ENCODE peak calls at places on chromosome 14, in nine cellular contexts. N, D, T, A, S, I, M, X and P are unnamed samples.
A peak's percentile ranks its signal among the peaks of the same experiment; 100 is the strongest.

GRCh38 chr14:57982802-57983201 is 116.9 kb upstream of the SLC35F4 start:
- DNase-seq in N (no peak), D (no peak), T (no peak), A (peak; percentile 69), S (no peak), I (peak; percentile 46), M (no peak), X (no peak), P (no peak)

GRCh38 chr14:56002316-56002715 is 115.9 kb upstream of the PELI2 start:
- DNase-seq in N (no peak), D (no peak), T (peak; percentile 11), A (no peak), S (no peak), I (peak; percentile 14), M (no peak), X (no peak), P (no peak)

GRCh38 chr14:58864751-58865519 is 227.2 kb downstream of the DACT1 start:
- DNase-seq in N (no peak), D (no peak), T (no peak), A (no peak), S (no peak), I (peak; percentile 45), M (no peak), X (no peak), P (no peak)

GRCh38 chr14:93035917-93036651 is 79.6 kb downstream of the ITPK1 start:
- DNase-seq in N (no peak), D (no peak), T (peak; percentile 61), A (peak; percentile 59), S (peak; percentile 45), I (peak; percentile 61), M (peak; percentile 54), X (peak; percentile 33), P (no peak)

GRCh38 chr14:67487937-67488893 is at the start of gene TMEM229B:
- DNase-seq in N (no peak), D (peak; percentile 80), T (no peak), A (peak; percentile 30), S (no peak), I (no peak), M (no peak), X (peak; percentile 29), P (peak; percentile 71)

GRCh38 chr14:90235179-90235976 is 21.0 kb upstream of the PSMC1 start:
- DNase-seq in N (peak; percentile 95), D (peak; percentile 78), T (peak; percentile 65), A (peak; percentile 58), S (peak; percentile 68), I (peak; percentile 67), M (peak; percentile 73), X (peak; percentile 44), P (peak; percentile 71)

GRCh38 chr14:98290596-98290995 is 981.4 kb downstream of the BCL11B start:
- DNase-seq in N (no peak), D (no peak), T (no peak), A (no peak), S (no peak), I (no peak), M (no peak), X (no peak), P (no peak)

GRCh38 chr14:105139831-105140239 is 28.7 kb downstream of the JAG2 start:
- DNase-seq in N (no peak), D (no peak), T (no peak), A (peak; percentile 4), S (no peak), I (no peak), M (no peak), X (no peak), P (peak; percentile 11)

GRCh38 chr14:83960832-83961512 is 1569.0 kb upstream of the FLRT2 start:
- DNase-seq in N (no peak), D (no peak), T (no peak), A (no peak), S (no peak), I (no peak), M (no peak), X (no peak), P (no peak)

GRCh38 chr14:106442857-106443256 is 916.5 kb downstream of the TMEM121 start:
- DNase-seq in N (no peak), D (no peak), T (no peak), A (no peak), S (no peak), I (no peak), M (no peak), X (no peak), P (no peak)

GRCh38 chr14:37469650-37470049 is 125.4 kb downstream of the FOXA1 start:
- DNase-seq in N (no peak), D (no peak), T (no peak), A (no peak), S (no peak), I (no peak), M (no peak), X (no peak), P (no peak)

GRCh38 chr14:34733245-34733644 is 18.9 kb upstream of the CFL2 start:
- DNase-seq in N (no peak), D (no peak), T (no peak), A (no peak), S (no peak), I (no peak), M (no peak), X (no peak), P (no peak)

GRCh38 chr14:32329146-32329545 is at the start of gene AKAP6:
- DNase-seq in N (no peak), D (no peak), T (no peak), A (no peak), S (peak; percentile 72), I (no peak), M (peak; percentile 10), X (no peak), P (no peak)

GRCh38 chr14:95901014-95901413 is 24.4 kb downstream of the TUNAR start:
- DNase-seq in N (no peak), D (no peak), T (no peak), A (no peak), S (no peak), I (no peak), M (no peak), X (no peak), P (no peak)

GRCh38 chr14:32593290-32593942 is 264.3 kb downstream of the AKAP6 start:
- DNase-seq in N (no peak), D (no peak), T (peak; percentile 12), A (no peak), S (no peak), I (no peak), M (no peak), X (no peak), P (no peak)

GRCh38 chr14:54702014-54702491 is 135.1 kb downstream of the SAMD4A start:
- DNase-seq in N (no peak), D (no peak), T (no peak), A (no peak), S (no peak), I (no peak), M (no peak), X (no peak), P (no peak)

GRCh38 chr14:37091651-37092050 is 80.8 kb downstream of the SLC25A21 start:
- DNase-seq in N (no peak), D (no peak), T (no peak), A (no peak), S (no peak), I (no peak), M (no peak), X (no peak), P (no peak)

GRCh38 chr14:90384543-90384911 is 12.3 kb upstream of the CALM1 start:
- DNase-seq in N (no peak), D (no peak), T (no peak), A (no peak), S (no peak), I (no peak), M (no peak), X (no peak), P (no peak)

GRCh38 chr14:30272848-30273563 is 286.0 kb upstream of the G2E3 start:
- DNase-seq in N (no peak), D (no peak), T (no peak), A (no peak), S (peak; percentile 14), I (no peak), M (no peak), X (no peak), P (no peak)

DNA sequence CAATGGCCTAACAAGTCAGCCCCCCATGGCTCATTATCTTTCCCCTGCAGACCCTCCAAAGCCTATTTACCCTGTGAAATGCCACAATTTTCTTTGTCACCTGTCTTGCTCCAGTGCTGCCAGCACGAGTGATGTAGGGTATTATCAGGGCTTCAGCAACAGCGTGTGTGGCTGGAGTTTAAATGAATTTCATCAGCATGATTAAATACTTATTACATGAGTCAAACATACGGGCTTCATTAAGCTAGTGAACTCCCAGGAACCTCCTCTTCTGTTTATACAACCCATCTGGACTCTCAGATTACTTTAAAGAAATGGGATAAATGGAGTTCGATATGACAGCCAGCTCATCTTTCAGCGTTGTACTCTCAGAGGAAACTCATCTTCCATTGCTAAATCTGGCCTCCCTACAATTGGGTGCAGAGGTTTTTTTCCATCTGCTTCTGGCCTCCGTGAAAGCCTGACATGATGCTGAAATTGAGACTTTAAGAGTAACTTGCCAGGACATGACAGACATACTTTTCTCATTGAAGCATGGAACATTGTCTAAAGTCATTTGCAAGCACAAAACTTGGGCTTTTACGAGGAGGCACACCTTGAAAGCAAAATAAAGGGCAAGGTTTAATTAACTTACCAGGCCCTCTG is 135.8 kb downstream of the TMEM30B start:
- DNase-seq in N (no peak), D (no peak), T (no peak), A (no peak), S (no peak), I (peak; percentile 42), M (no peak), X (no peak), P (no peak)
- H3K4me1 ChIP-seq in N (no peaks in the 10 kb centered on the region), D (no peaks in the 10 kb centered on the region), T (no peaks in the 10 kb centered on the region), A (peaks cover 3% of the 10 kb centered on the region), S (peaks cover 5% of the 10 kb centered on the region), I (peaks cover 9% of the 10 kb centered on the region), M (no peaks in the 10 kb centered on the region), X (peaks cover 30% of the 10 kb centered on the region), P (no peaks in the 10 kb centered on the region)

GRCh38 chr14:94574336-94574735 is 6.9 kb upstream of the SERPINA5 start:
- DNase-seq in N (no peak), D (no peak), T (no peak), A (no peak), S (no peak), I (no peak), M (no peak), X (no peak), P (no peak)
- H3K4me1 ChIP-seq in N (no peaks in the 10 kb centered on the region), D (no peaks in the 10 kb centered on the region), T (no peaks in the 10 kb centered on the region), A (no peaks in the 10 kb centered on the region), S (no peaks in the 10 kb centered on the region), I (no peaks in the 10 kb centered on the region), M (no peaks in the 10 kb centered on the region), X (no peaks in the 10 kb centered on the region), P (no peaks in the 10 kb centered on the region)

DNA sequence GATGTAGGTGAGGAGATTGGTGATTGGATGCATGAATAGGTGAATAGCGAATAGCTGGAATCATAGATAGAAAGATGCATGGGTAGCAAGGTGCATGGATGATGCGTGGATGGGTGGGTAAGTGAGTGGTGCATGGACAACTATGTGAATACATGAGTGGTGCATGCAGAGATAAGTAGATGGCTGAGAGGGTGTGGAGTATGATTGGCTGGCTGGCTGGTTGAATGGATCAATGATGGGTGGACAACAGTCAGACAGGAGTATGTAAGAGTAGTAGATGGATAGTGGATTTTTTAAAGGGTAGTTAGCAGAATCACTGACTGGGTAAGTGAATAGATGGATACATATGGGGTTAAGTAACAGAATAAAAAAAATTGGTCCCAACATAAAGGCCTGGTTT is 33.9 kb downstream of the SERPINA3 start:
- DNase-seq in N (no peak), D (no peak), T (no peak), A (no peak), S (no peak), I (no peak), M (no peak), X (no peak), P (no peak)
- H3K4me1 ChIP-seq in N (no peaks in the 10 kb centered on the region), D (no peaks in the 10 kb centered on the region), T (no peaks in the 10 kb centered on the region), A (no peaks in the 10 kb centered on the region), S (peaks cover 3% of the 10 kb centered on the region), I (no peaks in the 10 kb centered on the region), M (no peaks in the 10 kb centered on the region), X (no peaks in the 10 kb centered on the region), P (no peaks in the 10 kb centered on the region)

GRCh38 chr14:51547701-51548100 is 104.0 kb upstream of the FRMD6 start:
- DNase-seq in N (no peak), D (no peak), T (no peak), A (no peak), S (no peak), I (no peak), M (no peak), X (no peak), P (no peak)
- H3K4me1 ChIP-seq in N (no peaks in the 10 kb centered on the region), D (no peaks in the 10 kb centered on the region), T (peaks cover 44% of the 10 kb centered on the region), A (peaks cover 9% of the 10 kb centered on the region), S (no peaks in the 10 kb centered on the region), I (peaks cover 4% of the 10 kb centered on the region), M (no peaks in the 10 kb centered on the region), X (peaks cover 15% of the 10 kb centered on the region), P (no peaks in the 10 kb centered on the region)